ENCODE peak calls at places on chromosomes 2 and 18, in four cellular contexts. J is kidney epithelial cell; O is activated CD4-positive, alpha-beta memory T cell treated with anti-CD3 and anti-CD28 coated beads for 36 hours; A is T-helper 22 cell. H is an unnamed sample.

GRCh38 chr2:140808816-140809215 is 1322.0 kb downstream of the LRP1B start:
- DNase-seq in O (no peak), A (no peak), J (no peak), H (no peak)

GRCh38 chr2:240514631-240515030 is 43.2 kb downstream of the ANKMY1 start:
- DNase-seq in O (peak), J (no peak), A (no peak), H (no peak)

GRCh38 chr18:48192542-48192941 is 216.6 kb downstream of the ZBTB7C start:
- DNase-seq in A (no peak), J (no peak), O (no peak), H (no peak)

GRCh38 chr18:33440384-33441043 is at the start of gene CCDC178:
- DNase-seq in J (no peak), A (no peak), O (no peak), H (no peak)

GRCh38 chr2:171522057-171522803 is at the start of gene CYBRD1:
- DNase-seq in J (no peak), O (peak), A (no peak), H (no peak)

GRCh38 chr18:43396266-43396665 is 119.0 kb upstream of the SYT4 start:
- DNase-seq in O (no peak), J (no peak), A (no peak), H (peak)

GRCh38 chr2:112725545-112726457 is 5.0 kb downstream of the NT5DC4 start:
- DNase-seq in O (no peak), A (no peak), J (no peak), H (no peak)

GRCh38 chr2:145842002-145842401 is 1322.1 kb upstream of the ZEB2 start:
- DNase-seq in O (no peak), A (no peak), J (no peak), H (no peak)

GRCh38 chr2:108640731-108641130 is 78.6 kb upstream of the RANBP2 start:
- DNase-seq in O (no peak), A (no peak), J (no peak), H (peak)

GRCh38 chr2:131543385-131543891 is 15.8 kb downstream of the CCDC74A start:
- DNase-seq in O (no peak), A (no peak), J (no peak), H (no peak)

GRCh38 chr2:222034058-222034457 is 264.7 kb downstream of the PAX3 start:
- DNase-seq in J (no peak), A (no peak), O (no peak), H (no peak)

GRCh38 chr18:42920621-42921020 is 194.9 kb downstream of the RIT2 start:
- DNase-seq in J (no peak), O (no peak), A (no peak), H (no peak)